ENCODE peak calls at places on chromosomes 4 and X, in four cellular contexts. One of them, this sample, is unnamed.

GRCh38 chrX:151402719-151403390 is 5.8 kb downstream of the VMA21 start:
- ATAC-seq in K562: no peak
- ATAC-seq in right cardiac atrium: peak
- ATAC-seq in T-helper 17 cell: no peak
- ATAC-seq in this sample: no peak

GRCh38 chr4:114472269-114473032 is 126.2 kb upstream of the UGT8 start:
- ATAC-seq in K562: no peak
- ATAC-seq in right cardiac atrium: no peak
- ATAC-seq in T-helper 17 cell: no peak
- ATAC-seq in this sample: no peak

GRCh38 chr4:179328627-179329026 is 1886.4 kb upstream of the AGA start:
- ATAC-seq in K562: no peak
- ATAC-seq in right cardiac atrium: no peak
- ATAC-seq in T-helper 17 cell: no peak
- ATAC-seq in this sample: no peak

GRCh38 chrX:129777218-129777768 is 2.5 kb upstream of the SASH3 start:
- ATAC-seq in K562: no peak
- ATAC-seq in right cardiac atrium: peak
- ATAC-seq in T-helper 17 cell: peak
- ATAC-seq in this sample: no peak

GRCh38 chrX:118459494-118459893 is 36.1 kb upstream of the DOCK11 start:
- ATAC-seq in K562: peak
- ATAC-seq in right cardiac atrium: no peak
- ATAC-seq in T-helper 17 cell: peak
- ATAC-seq in this sample: peak

GRCh38 chrX:13899607-13900006 is 82.7 kb upstream of the GPM6B start:
- ATAC-seq in K562: no peak
- ATAC-seq in right cardiac atrium: no peak
- ATAC-seq in T-helper 17 cell: no peak
- ATAC-seq in this sample: peak

GRCh38 chr4:38684271-38684670 is 20.3 kb downstream of the KLF3 start:
- ATAC-seq in K562: peak
- ATAC-seq in right cardiac atrium: no peak
- ATAC-seq in T-helper 17 cell: peak
- ATAC-seq in this sample: no peak

GRCh38 chrX:35380808-35381700 is 417.1 kb upstream of the MAGEB16 start:
- ATAC-seq in K562: no peak
- ATAC-seq in right cardiac atrium: no peak
- ATAC-seq in T-helper 17 cell: no peak
- ATAC-seq in this sample: no peak

GRCh38 chrX:56113785-56114436 is 118.2 kb upstream of the KLF8 start:
- ATAC-seq in K562: no peak
- ATAC-seq in right cardiac atrium: no peak
- ATAC-seq in T-helper 17 cell: no peak
- ATAC-seq in this sample: no peak

GRCh38 chrX:98481636-98482035 is 1597.9 kb downstream of the RPA4 start:
- ATAC-seq in K562: no peak
- ATAC-seq in right cardiac atrium: no peak
- ATAC-seq in T-helper 17 cell: no peak
- ATAC-seq in this sample: no peak

GRCh38 chr4:95536650-95537049 is 12.1 kb downstream of the UNC5C start:
- ATAC-seq in K562: no peak
- ATAC-seq in right cardiac atrium: no peak
- ATAC-seq in T-helper 17 cell: no peak
- ATAC-seq in this sample: no peak

GRCh38 chr4:77012726-77013125 is 63.1 kb downstream of the CCNI start:
- ATAC-seq in K562: no peak
- ATAC-seq in right cardiac atrium: peak
- ATAC-seq in T-helper 17 cell: no peak
- ATAC-seq in this sample: peak

GRCh38 chr4:145736241-145736831 is 56.4 kb downstream of the C4orf51 start:
- ATAC-seq in K562: no peak
- ATAC-seq in right cardiac atrium: peak
- ATAC-seq in T-helper 17 cell: no peak
- ATAC-seq in this sample: peak

GRCh38 chrX:78800114-78800513 is 52.6 kb downstream of the LPAR4 start:
- ATAC-seq in K562: no peak
- ATAC-seq in right cardiac atrium: no peak
- ATAC-seq in T-helper 17 cell: no peak
- ATAC-seq in this sample: no peak

GRCh38 chr4:102525099-102525498 is 23.9 kb downstream of the NFKB1 start:
- ATAC-seq in K562: no peak
- ATAC-seq in right cardiac atrium: no peak
- ATAC-seq in T-helper 17 cell: no peak
- ATAC-seq in this sample: no peak

GRCh38 chrX:138866643-138867042 is 155.1 kb upstream of the FGF13 start:
- ATAC-seq in K562: no peak
- ATAC-seq in right cardiac atrium: no peak
- ATAC-seq in T-helper 17 cell: no peak
- ATAC-seq in this sample: no peak

GRCh38 chr4:113971706-113972360 is 7.6 kb downstream of the ARSJ start:
- ATAC-seq in K562: no peak
- ATAC-seq in right cardiac atrium: no peak
- ATAC-seq in T-helper 17 cell: no peak
- ATAC-seq in this sample: no peak

GRCh38 chr4:94475794-94476193 is 24.1 kb downstream of the PDLIM5 start:
- ATAC-seq in K562: no peak
- ATAC-seq in right cardiac atrium: no peak
- ATAC-seq in T-helper 17 cell: no peak
- ATAC-seq in this sample: no peak

GRCh38 chr4:153481474-153481873 is 15.3 kb downstream of the TMEM131L start:
- ATAC-seq in K562: no peak
- ATAC-seq in right cardiac atrium: no peak
- ATAC-seq in T-helper 17 cell: no peak
- ATAC-seq in this sample: no peak

GRCh38 chr4:48450740-48451139 is 32.4 kb upstream of the SLC10A4 start:
- ATAC-seq in K562: no peak
- ATAC-seq in right cardiac atrium: no peak
- ATAC-seq in T-helper 17 cell: no peak
- ATAC-seq in this sample: no peak

GRCh38 chr4:98573791-98574190 is 84.6 kb downstream of the TSPAN5 start:
- ATAC-seq in K562: no peak
- ATAC-seq in right cardiac atrium: no peak
- ATAC-seq in T-helper 17 cell: no peak
- ATAC-seq in this sample: no peak

GRCh38 chr4:184526228-184526627 is 51.9 kb upstream of the IRF2 start:
- ATAC-seq in K562: no peak
- ATAC-seq in right cardiac atrium: no peak
- ATAC-seq in T-helper 17 cell: no peak
- ATAC-seq in this sample: no peak

GRCh38 chr4:121256346-121256745 is 92.2 kb upstream of the TNIP3 start:
- ATAC-seq in K562: no peak
- ATAC-seq in right cardiac atrium: no peak
- ATAC-seq in T-helper 17 cell: peak
- ATAC-seq in this sample: no peak

GRCh38 chr4:148041606-148042324 is 309.9 kb downstream of the ARHGAP10 start:
- ATAC-seq in K562: no peak
- ATAC-seq in right cardiac atrium: no peak
- ATAC-seq in T-helper 17 cell: no peak
- ATAC-seq in this sample: no peak

GRCh38 chr4:92387459-92388069 is 83.8 kb downstream of the GRID2 start:
- ATAC-seq in K562: no peak
- ATAC-seq in right cardiac atrium: peak
- ATAC-seq in T-helper 17 cell: no peak
- ATAC-seq in this sample: no peak